ENCODE peak calls at places on chromosomes 13 and 19, in eight cellular contexts. One of them, this sample, is unnamed.

GRCh38 chr13:101712026-101712348 is 259.5 kb downstream of the ITGBL1 start:
- DNase-seq in stimulated activated naive CD4-positive, alpha-beta T cell: no peak
- DNase-seq in left colon: no peak
- DNase-seq in fibroblast of the aortic adventitia: no peak
- DNase-seq in endothelial cell of umbilical vein: peak
- DNase-seq in AG04449: no peak
- DNase-seq in amniotic epithelial cell: peak
- DNase-seq in NCI-H2081: no peak
- DNase-seq in this sample: no peak

GRCh38 chr13:96053003-96053703 is at the start of gene UGGT2:
- DNase-seq in amniotic epithelial cell: peak
- DNase-seq in AG04449: peak
- DNase-seq in fibroblast of the aortic adventitia: peak
- DNase-seq in NCI-H2081: peak
- DNase-seq in stimulated activated naive CD4-positive, alpha-beta T cell: no peak
- DNase-seq in endothelial cell of umbilical vein: peak
- DNase-seq in left colon: peak
- DNase-seq in this sample: peak

GRCh38 chr13:63190742-63191141 is 1775.1 kb upstream of the PCDH20 start:
- DNase-seq in stimulated activated naive CD4-positive, alpha-beta T cell: no peak
- DNase-seq in NCI-H2081: no peak
- DNase-seq in AG04449: no peak
- DNase-seq in left colon: no peak
- DNase-seq in fibroblast of the aortic adventitia: peak
- DNase-seq in amniotic epithelial cell: peak
- DNase-seq in endothelial cell of umbilical vein: no peak
- DNase-seq in this sample: peak

GRCh38 chr19:39603825-39604224 is 1.5 kb downstream of the LGALS13 start:
- DNase-seq in stimulated activated naive CD4-positive, alpha-beta T cell: no peak
- DNase-seq in amniotic epithelial cell: no peak
- DNase-seq in fibroblast of the aortic adventitia: no peak
- DNase-seq in left colon: no peak
- DNase-seq in endothelial cell of umbilical vein: no peak
- DNase-seq in NCI-H2081: no peak
- DNase-seq in AG04449: no peak
- DNase-seq in this sample: no peak

GRCh38 chr19:6587093-6587820 is 3.7 kb downstream of the CD70 start:
- DNase-seq in fibroblast of the aortic adventitia: peak
- DNase-seq in NCI-H2081: no peak
- DNase-seq in left colon: no peak
- DNase-seq in stimulated activated naive CD4-positive, alpha-beta T cell: no peak
- DNase-seq in AG04449: no peak
- DNase-seq in endothelial cell of umbilical vein: no peak
- DNase-seq in amniotic epithelial cell: no peak
- DNase-seq in this sample: no peak

GRCh38 chr13:74287672-74288169 is 153.5 kb upstream of the KLF12 start:
- DNase-seq in left colon: peak
- DNase-seq in fibroblast of the aortic adventitia: peak
- DNase-seq in endothelial cell of umbilical vein: peak
- DNase-seq in NCI-H2081: peak
- DNase-seq in AG04449: no peak
- DNase-seq in stimulated activated naive CD4-positive, alpha-beta T cell: peak
- DNase-seq in amniotic epithelial cell: peak
- DNase-seq in this sample: no peak

GRCh38 chr13:70835349-70835748 is 727.1 kb upstream of the KLHL1 start:
- DNase-seq in left colon: no peak
- DNase-seq in fibroblast of the aortic adventitia: no peak
- DNase-seq in endothelial cell of umbilical vein: no peak
- DNase-seq in NCI-H2081: no peak
- DNase-seq in AG04449: no peak
- DNase-seq in stimulated activated naive CD4-positive, alpha-beta T cell: no peak
- DNase-seq in amniotic epithelial cell: no peak
- DNase-seq in this sample: no peak

GRCh38 chr19:29576761-29577661 is 29.1 kb upstream of the POP4 start:
- DNase-seq in AG04449: no peak
- DNase-seq in endothelial cell of umbilical vein: no peak
- DNase-seq in fibroblast of the aortic adventitia: peak
- DNase-seq in stimulated activated naive CD4-positive, alpha-beta T cell: no peak
- DNase-seq in left colon: no peak
- DNase-seq in NCI-H2081: no peak
- DNase-seq in amniotic epithelial cell: peak
- DNase-seq in this sample: no peak

GRCh38 chr19:38905620-38906019 is 5.9 kb downstream of the NFKBIB start:
- DNase-seq in NCI-H2081: no peak
- DNase-seq in fibroblast of the aortic adventitia: no peak
- DNase-seq in amniotic epithelial cell: no peak
- DNase-seq in stimulated activated naive CD4-positive, alpha-beta T cell: no peak
- DNase-seq in left colon: no peak
- DNase-seq in AG04449: no peak
- DNase-seq in endothelial cell of umbilical vein: no peak
- DNase-seq in this sample: no peak

GRCh38 chr19:56163097-56163496 is 12.7 kb upstream of the GALP start:
- DNase-seq in stimulated activated naive CD4-positive, alpha-beta T cell: no peak
- DNase-seq in amniotic epithelial cell: no peak
- DNase-seq in AG04449: no peak
- DNase-seq in endothelial cell of umbilical vein: no peak
- DNase-seq in NCI-H2081: no peak
- DNase-seq in left colon: no peak
- DNase-seq in fibroblast of the aortic adventitia: no peak
- DNase-seq in this sample: no peak

GRCh38 chr13:114119196-114119595 is 13.2 kb downstream of the RASA3 start:
- DNase-seq in fibroblast of the aortic adventitia: peak
- DNase-seq in endothelial cell of umbilical vein: peak
- DNase-seq in amniotic epithelial cell: peak
- DNase-seq in AG04449: no peak
- DNase-seq in left colon: no peak
- DNase-seq in NCI-H2081: no peak
- DNase-seq in stimulated activated naive CD4-positive, alpha-beta T cell: no peak
- DNase-seq in this sample: peak

This sample was measured in GM04503.